ENCODE peak calls at places on chromosome 18, in nine cellular contexts. M, X, T, A, O, Y, L, E and Z are unnamed samples.

GRCh38 chr18:50853863-50854271 is 25.1 kb upstream of the ME2 start:
- DNase-seq in M (no peak), X (peak; percentile 29), T (peak; percentile 63), A (no peak), O (no peak), Y (peak; percentile 87), L (no peak), E (no peak), Z (no peak)

GRCh38 chr18:76361219-76361618 is 133.8 kb downstream of the ZNF516 start:
- DNase-seq in M (no peak), X (no peak), T (no peak), A (no peak), O (no peak), Y (no peak), L (no peak), E (no peak), Z (no peak)

GRCh38 chr18:77071711-77072292 is 60.8 kb downstream of the MBP start:
- DNase-seq in M (no peak), X (peak; percentile 86), T (peak; percentile 69), A (no peak), O (no peak), Y (peak; percentile 85), L (no peak), E (no peak), Z (no peak)

GRCh38 chr18:38698108-38698507 is 1132.5 kb upstream of the CELF4 start:
- DNase-seq in M (peak; percentile 7), X (no peak), T (no peak), A (no peak), O (no peak), Y (no peak), L (peak; percentile 44), E (no peak), Z (no peak)

GRCh38 chr18:45164551-45164950 is 450.7 kb upstream of the SLC14A2 start:
- DNase-seq in M (no peak), X (no peak), T (no peak), A (no peak), O (no peak), Y (peak; percentile 68), L (no peak), E (no peak), Z (no peak)

GRCh38 chr18:69559604-69560003 is 158.9 kb downstream of the DOK6 start:
- DNase-seq in M (peak; percentile 60), X (no peak), T (no peak), A (no peak), O (no peak), Y (no peak), L (no peak), E (no peak), Z (no peak)

GRCh38 chr18:55334875-55335274 is 253.1 kb downstream of the TCF4 start:
- DNase-seq in M (no peak), X (no peak), T (no peak), A (no peak), O (no peak), Y (no peak), L (no peak), E (no peak), Z (no peak)

GRCh38 chr18:27717816-27718215 is 459.1 kb downstream of the CDH2 start:
- DNase-seq in M (no peak), X (no peak), T (no peak), A (no peak), O (no peak), Y (no peak), L (peak; percentile 71), E (no peak), Z (no peak)

GRCh38 chr18:623760-624620 is 27.2 kb downstream of the CLUL1 start:
- DNase-seq in M (peak; percentile 80), X (peak; percentile 85), T (peak; percentile 86), A (peak; percentile 66), O (peak; percentile 59), Y (peak; percentile 85), L (peak; percentile 89), E (peak; percentile 75), Z (peak; percentile 69)

GRCh38 chr18:11981633-11982366 is 493 bp downstream of the IMPA2 start:
- DNase-seq in M (peak; percentile 87), X (peak; percentile 46), T (peak; percentile 46), A (peak; percentile 45), O (no peak), Y (peak; percentile 52), L (peak; percentile 73), E (peak; percentile 33), Z (no peak)

GRCh38 chr18:32284284-32284683 is 94.4 kb downstream of the MEP1B start:
- DNase-seq in M (no peak), X (peak; percentile 35), T (no peak), A (no peak), O (no peak), Y (peak; percentile 22), L (no peak), E (no peak), Z (no peak)

GRCh38 chr18:37419272-37419671 is 146.3 kb downstream of the CELF4 start:
- DNase-seq in M (no peak), X (peak; percentile 30), T (no peak), A (no peak), O (no peak), Y (peak; percentile 26), L (peak; percentile 47), E (no peak), Z (no peak)

GRCh38 chr18:25503567-25504081 is 151.7 kb upstream of the ZNF521 start:
- DNase-seq in M (peak; percentile 57), X (peak; percentile 42), T (peak; percentile 77), A (no peak), O (peak; percentile 59), Y (peak; percentile 77), L (peak; percentile 75), E (no peak), Z (peak; percentile 12)

GRCh38 chr18:50836521-50836957 is 16.7 kb upstream of the MRO start:
- DNase-seq in M (no peak), X (peak; percentile 85), T (no peak), A (peak; percentile 47), O (no peak), Y (peak; percentile 22), L (no peak), E (peak; percentile 38), Z (no peak)

GRCh38 chr18:79477711-79478483 is 82.2 kb downstream of the NFATC1 start:
- DNase-seq in M (no peak), X (no peak), T (no peak), A (no peak), O (no peak), Y (no peak), L (no peak), E (no peak), Z (no peak)

GRCh38 chr18:14086459-14087231 is 45.6 kb downstream of the ZNF519 start:
- DNase-seq in M (peak; percentile 81), X (peak; percentile 63), T (peak; percentile 66), A (peak; percentile 59), O (peak; percentile 45), Y (peak; percentile 72), L (peak; percentile 84), E (peak; percentile 30), Z (no peak)

GRCh38 chr18:77080283-77080682 is 52.3 kb downstream of the MBP start:
- DNase-seq in M (no peak), X (no peak), T (no peak), A (peak; percentile 60), O (no peak), Y (no peak), L (no peak), E (peak; percentile 79), Z (no peak)

GRCh38 chr18:61199131-61199903 is 133.9 kb upstream of the CDH20 start:
- DNase-seq in M (no peak), X (no peak), T (no peak), A (no peak), O (no peak), Y (peak; percentile 42), L (no peak), E (no peak), Z (no peak)

GRCh38 chr18:78125497-78125896 is 854.1 kb upstream of the SALL3 start:
- DNase-seq in M (no peak), X (no peak), T (no peak), A (no peak), O (no peak), Y (no peak), L (no peak), E (no peak), Z (no peak)

GRCh38 chr18:78128004-78128403 is 851.6 kb upstream of the SALL3 start:
- DNase-seq in M (no peak), X (no peak), T (no peak), A (no peak), O (no peak), Y (no peak), L (no peak), E (no peak), Z (no peak)

GRCh38 chr18:78127041-78127440 is 852.6 kb upstream of the SALL3 start:
- DNase-seq in M (no peak), X (no peak), T (no peak), A (no peak), O (no peak), Y (no peak), L (no peak), E (no peak), Z (no peak)

GRCh38 chr18:78123926-78124797 is 855.5 kb upstream of the SALL3 start:
- DNase-seq in M (no peak), X (no peak), T (no peak), A (no peak), O (no peak), Y (no peak), L (no peak), E (no peak), Z (no peak)

DNA sequence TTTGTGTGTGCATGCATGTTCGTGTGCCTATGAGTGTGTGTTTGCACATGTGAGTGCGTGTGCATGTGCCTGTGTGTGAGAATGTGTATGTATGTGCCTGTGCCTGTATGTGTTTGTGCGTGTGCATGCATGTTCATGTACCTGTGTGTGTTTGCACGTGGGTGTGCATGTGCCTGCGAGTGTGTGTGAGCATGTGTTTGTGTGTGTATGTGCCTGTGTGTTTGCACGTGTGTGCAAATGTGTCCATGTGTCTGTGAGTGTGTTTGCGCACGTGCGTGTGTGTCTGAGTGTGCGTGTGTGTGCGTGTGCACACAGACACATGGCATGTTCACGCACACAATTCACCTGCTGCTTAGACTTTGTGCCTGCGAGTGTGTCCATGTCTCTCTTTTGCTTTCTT is 853.5 kb upstream of the SALL3 start:
- DNase-seq in M (no peak), X (no peak), T (no peak), A (no peak), O (no peak), Y (no peak), L (no peak), E (no peak), Z (no peak)
- TF ChIP-seq EZH2phosphoT487 in M (no peak), X (no peak), T (no peak), A (no peak), O (no peak), Y (no peak), L (no peak), E (no peak), Z (no peak)

GRCh38 chr18:48929951-48930713 is 20.6 kb downstream of the SMAD7 start:
- DNase-seq in M (peak; percentile 53), X (no peak), T (peak; percentile 90), A (no peak), O (peak; percentile 81), Y (peak; percentile 82), L (peak; percentile 62), E (no peak), Z (no peak)
- TF ChIP-seq EZH2phosphoT487 in M (no peak), X (no peak), T (no peak), A (no peak), O (no peak), Y (no peak), L (no peak), E (no peak), Z (no peak)

GRCh38 chr18:74251297-74252031 is 40.3 kb downstream of the CYB5A start:
- DNase-seq in M (peak; percentile 17), X (peak; percentile 27), T (peak; percentile 46), A (no peak), O (no peak), Y (peak; percentile 70), L (peak; percentile 34), E (no peak), Z (no peak)
- TF ChIP-seq EZH2phosphoT487 in M (no peak), X (no peak), T (no peak), A (no peak), O (no peak), Y (no peak), L (no peak), E (no peak), Z (no peak)

GRCh38 chr18:67600181-67600631 is 83.7 kb upstream of the DSEL start:
- DNase-seq in M (no peak), X (peak; percentile 70), T (peak; percentile 44), A (no peak), O (peak; percentile 60), Y (peak; percentile 82), L (no peak), E (no peak), Z (no peak)
- TF ChIP-seq EZH2phosphoT487 in M (no peak), X (no peak), T (no peak), A (no peak), O (no peak), Y (no peak), L (no peak), E (no peak), Z (no peak)